ENCODE peak calls at places on chromosomes 2 and 18, in four cellular contexts. Y is HepG2, N is GM12878, X is A549. I is an unnamed sample.

GRCh38 chr2:165745916-165746315 is 48.1 kb downstream of the GALNT3 start:
- DNase-seq in Y (no peak), N (no peak), X (no peak), I (no peak)

GRCh38 chr18:3179430-3180089 is 40.2 kb downstream of the MYOM1 start:
- DNase-seq in Y (no peak), N (peak), X (no peak), I (peak)

GRCh38 chr2:234363011-234363487 is 133.8 kb downstream of the ARL4C start:
- DNase-seq in Y (peak), N (no peak), X (peak), I (no peak)

GRCh38 chr2:190583507-190584337 is 49.2 kb upstream of the NEMP2 start:
- DNase-seq in Y (no peak), N (peak), X (no peak), I (no peak)

GRCh38 chr2:172473167-172473566 is 45.8 kb downstream of the ITGA6 start:
- DNase-seq in Y (no peak), N (no peak), X (no peak), I (no peak)

GRCh38 chr2:160006466-160006865 is 55.9 kb downstream of the PLA2R1 start:
- DNase-seq in Y (no peak), N (no peak), X (no peak), I (no peak)

GRCh38 chr18:58609536-58609993 is 19.3 kb downstream of the ALPK2 start:
- DNase-seq in Y (peak), N (peak), X (no peak), I (no peak)

GRCh38 chr2:220811952-220812570 is 760.0 kb downstream of the EPHA4 start:
- DNase-seq in Y (no peak), N (no peak), X (no peak), I (no peak)

GRCh38 chr2:29477186-29477585 is 362.0 kb downstream of the CLIP4 start:
- DNase-seq in Y (no peak), N (no peak), X (no peak), I (no peak)

GRCh38 chr2:59885536-59885935 is 667.9 kb downstream of the BCL11A start:
- DNase-seq in Y (no peak), N (no peak), X (no peak), I (no peak)

GRCh38 chr2:94986392-94986963 is 39.0 kb upstream of the MAL start:
- DNase-seq in Y (peak), N (peak), X (peak), I (peak)

GRCh38 chr2:25453199-25453903 is 111.6 kb upstream of the DNMT3A start:
- DNase-seq in Y (no peak), N (peak), X (no peak), I (no peak)

GRCh38 chr18:39462436-39462835 is 1896.8 kb upstream of the CELF4 start:
- DNase-seq in Y (no peak), N (no peak), X (no peak), I (no peak)

GRCh38 chr2:160368988-160369935 is 124.3 kb downstream of the RBMS1 start:
- DNase-seq in Y (no peak), N (no peak), X (no peak), I (no peak)

GRCh38 chr2:228023619-228024018 is 152.2 kb downstream of the DAW1 start:
- DNase-seq in Y (no peak), N (no peak), X (peak), I (no peak)

GRCh38 chr18:47174545-47175116 is 1.5 kb downstream of the IER3IP1 start:
- DNase-seq in Y (no peak), N (no peak), X (no peak), I (no peak)

GRCh38 chr18:47323158-47323557 is 71.7 kb upstream of the SKOR2 start:
- DNase-seq in Y (no peak), N (no peak), X (no peak), I (no peak)

GRCh38 chr18:49447810-49448745 is 12.4 kb downstream of the DYM start:
- DNase-seq in Y (peak), N (no peak), X (peak), I (peak)

GRCh38 chr2:241770185-241770935 is 6.3 kb upstream of the GAL3ST2 start:
- DNase-seq in Y (peak), N (no peak), X (no peak), I (no peak)

GRCh38 chr2:209519911-209520310 is 96.1 kb downstream of the MAP2 start:
- DNase-seq in Y (no peak), N (no peak), X (no peak), I (no peak)

GRCh38 chr2:120589782-120590608 is 145.7 kb upstream of the GLI2 start:
- DNase-seq in Y (peak), N (no peak), X (no peak), I (no peak)

GRCh38 chr18:78482378-78482777 is 497.2 kb upstream of the SALL3 start:
- DNase-seq in Y (no peak), N (no peak), X (no peak), I (no peak)

GRCh38 chr18:79940814-79941472 is 10.5 kb downstream of the SLC66A2 start:
- DNase-seq in Y (no peak), N (no peak), X (no peak), I (no peak)

GRCh38 chr2:65655000-65655399 is 222.6 kb upstream of the SPRED2 start:
- DNase-seq in Y (no peak), N (no peak), X (no peak), I (no peak)

GRCh38 chr2:29220506-29221270 is 105.5 kb downstream of the CLIP4 start:
- DNase-seq in Y (no peak), N (no peak), X (no peak), I (no peak)

GRCh38 chr2:7792031-7792651 is 874.9 kb downstream of the RNF144A start:
- DNase-seq in Y (peak), N (no peak), X (no peak), I (no peak)

DNA sequence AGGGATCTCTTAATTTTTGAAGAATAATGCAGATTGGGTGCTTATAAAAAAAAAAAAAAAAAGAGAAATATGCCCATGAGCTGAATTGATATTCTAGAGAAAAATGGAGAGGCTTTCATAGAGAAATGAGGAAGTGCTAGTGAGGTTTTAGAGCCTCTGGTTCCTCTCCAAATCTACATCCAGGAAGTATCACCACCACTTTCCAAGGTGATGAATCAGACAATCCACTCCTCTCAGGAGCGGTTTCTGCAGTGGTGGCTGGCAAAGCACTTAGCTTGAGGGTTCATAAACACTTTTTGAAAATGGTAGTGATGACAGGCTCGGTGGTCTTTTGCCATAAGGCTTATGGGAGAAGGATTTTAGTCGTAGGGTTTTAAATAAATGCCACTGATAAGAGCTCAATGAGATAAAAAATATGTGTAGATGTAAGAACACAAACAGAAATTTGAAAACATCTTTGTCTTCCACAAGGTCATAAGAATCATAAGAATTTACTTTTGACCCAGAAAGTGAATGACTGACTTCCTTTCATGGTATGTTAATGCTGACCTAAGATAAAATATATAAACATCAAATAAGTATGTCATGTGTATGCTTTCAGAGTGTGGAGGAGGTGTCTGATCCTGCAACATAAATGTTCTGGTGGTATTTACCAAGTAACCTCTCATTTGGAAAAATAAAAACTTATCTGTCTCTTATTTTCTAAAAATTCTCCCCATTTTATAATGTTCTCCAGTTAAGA is 42.1 kb upstream of the DSG1 start:
- DNase-seq in Y (no peak), N (no peak), X (peak), I (no peak)
- TF ChIP-seq SMC3 in Y (no peak), N (no peak), X (no peak), I (no peak)

GRCh38 chr2:149148195-149149006 is 109.9 kb downstream of the LYPD6B start:
- DNase-seq in Y (no peak), N (no peak), X (no peak), I (no peak)

GRCh38 chr2:149145314-149146295 is 107.1 kb downstream of the LYPD6B start:
- DNase-seq in Y (no peak), N (no peak), X (no peak), I (no peak)

GRCh38 chr2:149141046-149141445 is 102.5 kb downstream of the LYPD6B start:
- DNase-seq in Y (no peak), N (no peak), X (no peak), I (no peak)

GRCh38 chr2:149146876-149147275 is 108.4 kb downstream of the LYPD6B start:
- DNase-seq in Y (no peak), N (no peak), X (no peak), I (no peak)

DNA sequence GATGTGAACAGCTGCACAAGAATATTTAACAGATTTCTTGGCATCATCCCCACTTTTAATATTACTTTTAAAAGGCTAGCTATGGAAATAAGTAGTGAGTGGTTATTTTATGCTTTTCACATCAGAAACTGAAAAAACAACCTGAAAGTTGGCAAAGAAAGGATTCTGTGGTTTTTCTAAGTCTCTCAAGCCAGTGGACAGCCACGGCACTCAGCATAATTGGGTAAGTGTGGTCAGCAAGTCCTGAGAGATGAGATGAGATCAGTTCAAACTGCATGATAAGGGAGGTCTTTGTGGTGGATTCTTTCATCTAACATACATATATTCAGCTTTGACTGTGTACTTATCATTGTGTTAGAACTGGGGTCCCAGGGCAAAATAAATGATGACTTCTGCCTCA is 105.2 kb downstream of the LYPD6B start:
- DNase-seq in Y (no peak), N (no peak), X (no peak), I (no peak)
- TF ChIP-seq CHD4 in Y (no peak), N (no peak), X (no peak), I (no peak)

GRCh38 chr2:71932027-71932779 is 215.5 kb downstream of the CYP26B1 start:
- DNase-seq in Y (no peak), N (no peak), X (no peak), I (peak)
- TF ChIP-seq SMC3 in Y (no peak), N (no peak), X (no peak), I (no peak)

DNA sequence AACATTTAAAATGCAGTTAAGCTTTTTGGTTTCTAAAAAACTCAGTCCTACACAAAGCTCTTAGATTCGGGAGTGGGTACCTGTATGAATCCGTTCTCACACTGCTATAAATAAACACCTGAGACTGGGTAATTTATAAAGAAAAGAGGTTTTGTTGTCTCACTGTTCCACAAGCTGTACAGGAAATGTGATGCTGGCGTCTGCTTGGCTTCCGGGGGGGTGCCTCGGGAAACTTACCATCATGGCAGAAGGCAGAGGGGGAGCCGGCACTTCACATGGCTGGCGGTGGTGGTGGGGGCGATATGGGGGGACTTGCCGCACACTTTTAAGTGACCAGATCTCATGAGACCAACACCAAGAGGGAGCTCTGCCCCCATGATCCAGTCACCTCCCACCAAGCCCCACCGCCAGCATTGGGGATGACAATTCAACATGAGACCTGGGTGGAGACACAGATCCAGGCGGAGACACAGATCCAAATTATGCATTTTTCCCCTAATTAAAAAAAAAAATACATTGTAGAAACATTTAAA is 222.5 kb downstream of the GBX2 start:
- DNase-seq in Y (no peak), N (no peak), X (no peak), I (no peak)
- TF ChIP-seq CHD4 in Y (no peak), N (no peak), X (no peak), I (no peak)

GRCh38 chr2:175576270-175576669 is 394.8 kb upstream of the ATP5MC3 start:
- DNase-seq in Y (no peak), N (no peak), X (no peak), I (no peak)

GRCh38 chr2:175577405-175577986 is 396.0 kb upstream of the ATP5MC3 start:
- DNase-seq in Y (no peak), N (no peak), X (no peak), I (no peak)

GRCh38 chr2:175575346-175576258 is 394.1 kb upstream of the ATP5MC3 start:
- DNase-seq in Y (no peak), N (peak), X (no peak), I (no peak)

GRCh38 chr2:175576875-175577274 is 395.4 kb upstream of the ATP5MC3 start:
- DNase-seq in Y (no peak), N (no peak), X (no peak), I (no peak)

GRCh38 chr2:175579646-175580045 is 398.1 kb upstream of the ATP5MC3 start:
- DNase-seq in Y (no peak), N (no peak), X (no peak), I (no peak)
- TF ChIP-seq SMC3 in Y (no peak), N (no peak), X (no peak), I (no peak)

GRCh38 chr2:88492002-88492401 is 39.5 kb upstream of the FOXI3 start:
- DNase-seq in Y (no peak), N (no peak), X (no peak), I (no peak)
- TF ChIP-seq CHD4 in Y (no peak), N (no peak), X (no peak), I (no peak)

I was measured in K562.